ENCODE peak calls at places on chromosomes 6 and 20, in five cellular contexts. J is thyroid gland, Y is foreskin keratinocyte, W is mammary epithelial cell, M is hepatocyte. S is an unnamed sample.
A peak's percentile ranks its signal among the peaks of the same experiment; 100 is the strongest.

GRCh38 chr20:50085481-50086365 is 27.2 kb downstream of the UBE2V1 start:
- DNase-seq in J (peak; percentile 54), Y (peak; percentile 42), W (peak; percentile 42), M (peak; percentile 81), S (peak; percentile 85)

GRCh38 chr20:62143976-62144825 is 632 bp downstream of the SS18L1 start:
- DNase-seq in W (peak; percentile 64), Y (peak; percentile 51), M (peak; percentile 77), J (peak; percentile 57), S (peak; percentile 77)

GRCh38 chr6:170360476-170360875 is 53.9 kb downstream of the FAM120B start:
- DNase-seq in Y (no peak), J (no peak), W (no peak), M (no peak), S (no peak)

GRCh38 chr20:44021186-44021585 is 106.5 kb downstream of the TOX2 start:
- DNase-seq in W (no peak), J (no peak), Y (no peak), M (no peak), S (no peak)

GRCh38 chr6:43171284-43172126 is 436 bp downstream of the SRF start:
- DNase-seq in J (peak; percentile 31), W (no peak), M (peak; percentile 57), Y (no peak), S (peak; percentile 41)

GRCh38 chr6:137039010-137039409 is 5.8 kb downstream of the IL20RA start:
- DNase-seq in M (no peak), Y (no peak), J (no peak), W (no peak), S (no peak)

GRCh38 chr20:54856202-54856601 is 380.8 kb downstream of the DOK5 start:
- DNase-seq in Y (no peak), M (no peak), J (no peak), W (no peak), S (no peak)

GRCh38 chr6:85008311-85009015 is 244.1 kb upstream of the TBX18 start:
- DNase-seq in W (no peak), M (no peak), Y (no peak), J (no peak), S (peak; percentile 26)

GRCh38 chr20:13813910-13814309 is 29.1 kb downstream of the NDUFAF5 start:
- DNase-seq in M (no peak), J (no peak), Y (no peak), W (no peak), S (no peak)

GRCh38 chr20:13810446-13810845 is 25.6 kb downstream of the NDUFAF5 start:
- DNase-seq in J (no peak), M (no peak), W (no peak), Y (no peak), S (no peak)

GRCh38 chr20:13809373-13809772 is 24.5 kb downstream of the NDUFAF5 start:
- DNase-seq in M (no peak), Y (no peak), W (no peak), J (no peak), S (no peak)

GRCh38 chr20:13814672-13815071 is 29.8 kb downstream of the NDUFAF5 start:
- DNase-seq in J (no peak), M (no peak), Y (no peak), W (no peak), S (no peak)

GRCh38 chr20:13809855-13810254 is 25.0 kb downstream of the NDUFAF5 start:
- DNase-seq in Y (no peak), J (no peak), W (no peak), M (no peak), S (no peak)
- H3K27ac ChIP-seq in Y (no peak overlapping the region), J (no peak overlapping the region), W (no peak overlapping the region), M (no peak overlapping the region), S (no peak overlapping the region)

DNA sequence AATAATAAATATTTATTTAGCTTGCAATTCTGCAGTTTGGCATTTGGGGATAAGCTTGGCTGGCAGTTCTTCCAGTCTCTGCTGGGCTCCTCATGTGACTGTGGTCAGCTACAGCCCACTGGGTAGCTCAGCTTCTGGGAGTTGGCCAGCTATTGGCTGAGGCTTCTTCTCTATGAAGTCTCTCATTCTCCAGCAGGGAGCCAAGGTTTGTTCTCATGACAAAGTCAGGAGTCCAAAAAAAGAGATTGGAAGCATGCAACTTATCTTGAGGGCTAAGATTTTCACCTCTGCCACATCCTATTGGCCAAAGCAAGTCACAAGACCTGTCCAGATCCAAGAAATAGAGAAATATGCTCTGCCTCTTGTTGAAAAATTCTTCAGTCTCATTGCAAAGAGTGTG is 94.6 kb downstream of the SNAP25 start:
- DNase-seq in J (no peak), W (no peak), Y (no peak), M (no peak), S (no peak)
- TF ChIP-seq CTCF in J (no peak), W (no peak), Y (no peak), M (no peak), S (no peak)

DNA sequence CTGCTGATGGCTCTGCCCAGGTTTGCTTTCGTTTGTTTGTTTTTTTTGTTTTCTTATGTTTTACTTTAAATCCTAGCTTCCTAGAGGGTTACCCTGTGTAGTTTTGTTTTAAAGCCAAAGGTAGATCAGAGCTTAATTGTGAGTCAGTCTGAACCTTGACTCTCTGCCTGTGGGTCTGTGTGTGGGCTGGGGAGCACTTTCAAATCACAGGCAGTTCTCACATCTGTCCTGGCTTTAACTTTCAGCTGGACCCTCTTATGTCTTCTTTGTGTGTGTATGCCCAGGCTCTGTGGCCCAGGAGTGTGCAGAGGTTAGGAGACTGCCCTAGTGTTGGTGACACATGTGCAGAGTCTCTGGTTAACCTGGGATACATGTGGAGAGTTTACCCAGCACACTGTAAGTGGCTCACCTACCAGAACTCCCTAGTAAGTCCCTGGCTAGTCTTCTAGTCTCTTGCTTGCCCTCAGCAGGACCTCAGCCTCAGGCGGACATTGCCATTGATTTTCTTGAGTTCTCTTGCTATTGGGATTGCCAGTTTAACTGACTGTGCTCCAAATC is 19.0 kb downstream of the HIVEP1 start:
- DNase-seq in W (peak; percentile 18), J (no peak), M (no peak), Y (peak; percentile 34), S (no peak)
- H3K27ac ChIP-seq in W (no peak overlapping the region), J (no peak overlapping the region), M (no peak overlapping the region), Y (no peak overlapping the region), S (no peak overlapping the region)

DNA sequence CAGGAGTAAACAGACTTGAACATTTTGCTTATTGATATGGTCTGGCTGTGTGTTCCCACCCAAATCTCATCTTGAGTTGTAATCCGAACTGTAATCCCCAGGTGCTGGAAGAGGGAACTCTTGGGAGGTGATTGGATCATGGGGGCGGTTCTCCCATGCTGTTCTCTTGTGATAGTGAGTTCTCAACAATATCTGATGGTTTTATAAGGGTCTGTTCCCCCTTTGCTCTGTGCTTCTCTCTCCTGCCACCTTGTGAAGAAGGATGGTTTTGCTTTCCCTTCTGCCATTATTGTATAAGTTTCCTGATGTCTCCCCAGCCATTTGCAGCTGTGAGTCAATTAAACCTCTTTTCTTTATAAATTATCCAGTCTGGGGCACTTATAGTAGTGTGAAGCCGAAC is 40.0 kb downstream of the MYLIP start:
- DNase-seq in Y (no peak), J (no peak), M (peak; percentile 40), W (no peak), S (peak; percentile 62)
- TF ChIP-seq CTCF in Y (peak; percentile 58), J (peak; percentile 55), M (peak; percentile 53), W (peak; percentile 19), S (peak; percentile 69)

GRCh38 chr6:41713650-41714291 is 21.6 kb downstream of the TFEB start:
- DNase-seq in Y (no peak), W (peak; percentile 90), J (peak; percentile 38), M (no peak), S (no peak)
- H3K27ac ChIP-seq in Y (no peak overlapping the region), W (peak overlapping the region; percentile 51), J (peak overlapping the region; percentile 99), M (no peak overlapping the region), S (no peak overlapping the region)

GRCh38 chr6:32074996-32075532 is 34.1 kb downstream of the TNXB start:
- DNase-seq in W (no peak), M (no peak), J (no peak), Y (no peak), S (no peak)
- TF ChIP-seq CTCF in W (no peak), M (no peak), J (no peak), Y (no peak), S (no peak)

DNA sequence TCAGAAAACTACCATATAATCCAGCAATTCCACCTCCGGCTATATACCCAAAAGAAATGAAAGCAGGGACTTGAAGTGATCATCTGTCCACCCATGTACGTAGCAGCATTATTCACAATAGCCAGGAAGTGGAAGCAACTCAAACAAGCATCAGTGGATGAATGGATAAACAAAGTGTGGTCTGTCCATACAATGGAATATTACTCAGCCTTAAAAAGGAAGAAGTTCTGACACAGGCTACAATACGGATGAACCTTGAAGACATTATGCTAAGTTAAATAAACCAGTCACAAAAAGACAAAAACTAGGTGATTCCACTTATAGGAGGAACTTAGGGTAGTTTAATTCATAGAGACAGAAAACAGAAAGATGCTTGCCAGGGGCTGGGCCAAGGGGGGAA is 76.5 kb downstream of the ATP9A start:
- DNase-seq in Y (no peak), J (no peak), M (no peak), W (no peak), S (no peak)
- H3K27ac ChIP-seq in Y (no peak overlapping the region), J (no peak overlapping the region), M (no peak overlapping the region), W (no peak overlapping the region), S (no peak overlapping the region)